ENCODE peak calls at places on chromosomes 7 and 10, in four cellular contexts. O is endothelial cell, I is NAMALWA, H is heart right ventricle. R is an unnamed sample.

GRCh38 chr10:109932391-109932790 is 9.1 kb upstream of the XPNPEP1 start:
- DNase-seq in O (no peak), I (no peak), H (no peak), R (no peak)

GRCh38 chr7:144027070-144027469 is 21.7 kb upstream of the OR2A5 start:
- DNase-seq in O (no peak), I (peak; percentile 28), H (no peak), R (no peak)

GRCh38 chr10:91146146-91146545 is 74.3 kb upstream of the PCGF5 start:
- DNase-seq in O (no peak), I (no peak), H (no peak), R (no peak)

GRCh38 chr7:142481548-142481947 is 223.7 kb upstream of the PRSS58 start:
- DNase-seq in O (no peak), I (peak; percentile 29), H (no peak), R (no peak)

GRCh38 chr7:98251251-98251843 is 685 bp downstream of the TECPR1 start:
- DNase-seq in O (no peak), I (peak; percentile 86), H (no peak), R (no peak)

GRCh38 chr7:56062382-56062781 is 1.7 kb upstream of the SUMF2 start:
- DNase-seq in O (no peak), I (no peak), H (no peak), R (no peak)

GRCh38 chr7:116583653-116584052 is 58.8 kb downstream of the CAV1 start:
- DNase-seq in O (no peak), I (peak; percentile 72), H (no peak), R (no peak)

GRCh38 chr10:52313350-52314006 is 603 bp upstream of the DKK1 start:
- DNase-seq in O (peak; percentile 8), I (no peak), H (no peak), R (no peak)

GRCh38 chr10:72263613-72264241 is 10.0 kb upstream of the DDIT4 start:
- DNase-seq in O (no peak), I (peak; percentile 74), H (no peak), R (no peak)

GRCh38 chr10:14648042-14648765 is 126.5 kb downstream of the FAM107B start:
- DNase-seq in O (peak; percentile 60), I (peak; percentile 91), H (peak; percentile 39), R (peak; percentile 90)

GRCh38 chr10:7408494-7409044 is 2.3 kb downstream of the SFMBT2 start:
- DNase-seq in O (peak; percentile 80), I (peak; percentile 33), H (peak; percentile 79), R (peak; percentile 73)

GRCh38 chr10:58371473-58371872 is 13.7 kb upstream of the TFAM start:
- DNase-seq in O (no peak), I (no peak), H (no peak), R (no peak)

GRCh38 chr7:71237945-71238344 is 106.0 kb downstream of the GALNT17 start:
- DNase-seq in O (no peak), I (no peak), H (peak; percentile 17), R (peak; percentile 34)

GRCh38 chr10:71801357-71801756 is 28.0 kb upstream of the VSIR start:
- DNase-seq in O (no peak), I (peak; percentile 46), H (no peak), R (no peak)

GRCh38 chr7:87475359-87476178 is at the start of gene ABCB4:
- DNase-seq in O (no peak), I (no peak), H (peak; percentile 27), R (no peak)

GRCh38 chr10:78263521-78263988 is 229.9 kb downstream of the RPS24 start:
- DNase-seq in O (no peak), I (no peak), H (no peak), R (no peak)

GRCh38 chr10:86968271-86968993 is at the start of gene ADIRF:
- DNase-seq in O (no peak), I (no peak), H (peak; percentile 71), R (peak; percentile 82)

GRCh38 chr7:130844811-130845580 is 111.0 kb upstream of the KLF14 start:
- DNase-seq in O (no peak), I (no peak), H (no peak), R (no peak)

GRCh38 chr7:76069238-76069638 is 21.3 kb downstream of the MDH2 start:
- DNase-seq in O (no peak), I (peak; percentile 43), H (peak; percentile 73), R (peak; percentile 73)

GRCh38 chr7:123724725-123725381 is 23.9 kb downstream of the WASL start:
- DNase-seq in O (no peak), I (peak; percentile 61), H (no peak), R (no peak)

GRCh38 chr7:44994877-44995554 is 5.0 kb upstream of the CCM2 start:
- DNase-seq in O (peak; percentile 51), I (peak; percentile 68), H (no peak), R (no peak)

GRCh38 chr10:90175161-90175681 is 473.8 kb downstream of the KIF20B start:
- DNase-seq in O (no peak), I (no peak), H (peak; percentile 21), R (no peak)

GRCh38 chr10:86203162-86203905 is 163.3 kb downstream of the GRID1 start:
- DNase-seq in O (peak; percentile 69), I (peak; percentile 23), H (peak; percentile 28), R (no peak)

GRCh38 chr10:88841316-88842111 is 10.1 kb downstream of the ANKRD22 start:
- DNase-seq in O (no peak), I (no peak), H (no peak), R (no peak)

GRCh38 chr10:86285136-86285790 is 81.3 kb downstream of the GRID1 start:
- DNase-seq in O (peak; percentile 2), I (no peak), H (no peak), R (no peak)

GRCh38 chr7:98418271-98418635 is 17.4 kb upstream of the BAIAP2L1 start:
- DNase-seq in O (no peak), I (no peak), H (no peak), R (no peak)

GRCh38 chr7:116216956-116217570 is 6.7 kb downstream of the TES start:
- DNase-seq in O (no peak), I (no peak), H (no peak), R (no peak)

GRCh38 chr10:119393421-119393820 is 149.1 kb downstream of the RGS10 start:
- DNase-seq in O (no peak), I (no peak), H (no peak), R (no peak)

GRCh38 chr10:11035318-11035920 is 17.7 kb downstream of the CELF2 start:
- DNase-seq in O (peak; percentile 45), I (no peak), H (no peak), R (peak; percentile 77)

GRCh38 chr7:33909755-33910154 is 4.4 kb downstream of the BMPER start:
- DNase-seq in O (no peak), I (no peak), H (no peak), R (no peak)

GRCh38 chr7:84637568-84638338 is 443.2 kb upstream of the SEMA3A start:
- DNase-seq in O (no peak), I (no peak), H (no peak), R (no peak)

R was measured in tibial artery.